ENCODE peak calls at places on chromosomes 11 and 22, in five cellular contexts. T is adrenal gland, Y is RWPE2, B is Calu3, F is endothelial cell of umbilical vein. A is an unnamed sample.

GRCh38 chr11:22787565-22788162 is 41.9 kb downstream of the SVIP start:
- DNase-seq in T (peak; percentile 34), Y (no peak), B (peak; percentile 33), F (peak; percentile 61), A (peak; percentile 66)

GRCh38 chr11:60700689-60701508 is 1.5 kb downstream of the MS4A8 start:
- DNase-seq in T (no peak), Y (no peak), B (peak; percentile 52), F (peak; percentile 24), A (peak; percentile 66)

GRCh38 chr22:17896552-17896951 is 122.3 kb upstream of the BID start:
- DNase-seq in T (peak; percentile 74), Y (no peak), B (no peak), F (no peak), A (peak; percentile 33)

GRCh38 chr11:57306156-57306876 is 18.4 kb downstream of the TNKS1BP1 start:
- DNase-seq in T (no peak), Y (no peak), B (no peak), F (peak; percentile 37), A (no peak)

GRCh38 chr11:111303476-111303875 is 5.1 kb downstream of the POU2AF3 start:
- DNase-seq in T (no peak), Y (no peak), B (peak; percentile 57), F (no peak), A (peak; percentile 31)

GRCh38 chr22:40250608-40251007 is 72.9 kb downstream of the TNRC6B start:
- DNase-seq in T (no peak), Y (no peak), B (no peak), F (no peak), A (no peak)

GRCh38 chr11:1830119-1830499 is 4.7 kb upstream of the SYT8 start:
- DNase-seq in T (peak; percentile 21), Y (peak; percentile 45), B (peak; percentile 49), F (no peak), A (no peak)

GRCh38 chr22:40709752-40710413 is 30.6 kb downstream of the MCHR1 start:
- DNase-seq in T (peak; percentile 41), Y (no peak), B (no peak), F (no peak), A (no peak)

GRCh38 chr22:37314315-37315046 is 32.2 kb downstream of the CYTH4 start:
- DNase-seq in T (no peak), Y (peak; percentile 59), B (no peak), F (peak; percentile 26), A (no peak)

GRCh38 chr22:29555065-29555644 is 1.6 kb upstream of the THOC5 start:
- DNase-seq in T (peak; percentile 40), Y (no peak), B (no peak), F (no peak), A (no peak)

GRCh38 chr11:96013459-96014213 is 89.7 kb upstream of the MTMR2 start:
- DNase-seq in T (no peak), Y (no peak), B (no peak), F (no peak), A (no peak)

GRCh38 chr11:14358729-14359439 is at the start of gene RRAS2:
- DNase-seq in T (peak; percentile 66), Y (peak; percentile 77), B (peak; percentile 81), F (peak; percentile 77), A (peak; percentile 86)

GRCh38 chr11:64341429-64341828 is 1.4 kb downstream of the CCDC88B start:
- DNase-seq in T (no peak), Y (peak; percentile 48), B (no peak), F (no peak), A (no peak)

GRCh38 chr11:87141322-87141721 is 103.6 kb downstream of the TMEM135 start:
- DNase-seq in T (no peak), Y (no peak), B (no peak), F (no peak), A (no peak)

GRCh38 chr11:86101941-86102407 is 33.1 kb upstream of the PICALM start:
- DNase-seq in T (no peak), Y (no peak), B (no peak), F (no peak), A (no peak)

GRCh38 chr11:74842967-74843366 is 94.3 kb downstream of the RNF169 start:
- DNase-seq in T (no peak), Y (no peak), B (no peak), F (no peak), A (no peak)

GRCh38 chr11:11349870-11350325 is 3.2 kb downstream of the CSNK2A3 start:
- DNase-seq in T (peak; percentile 41), Y (no peak), B (no peak), F (peak; percentile 56), A (no peak)

GRCh38 chr11:16191852-16192240 is 164.5 kb downstream of the SOX6 start:
- DNase-seq in T (no peak), Y (no peak), B (no peak), F (no peak), A (no peak)

GRCh38 chr11:93728792-93729128 is 12.5 kb downstream of the TAF1D start:
- DNase-seq in T (no peak), Y (no peak), B (no peak), F (no peak), A (no peak)

GRCh38 chr22:44128961-44129613 is 51.6 kb upstream of the PARVG start:
- DNase-seq in T (no peak), Y (no peak), B (no peak), F (no peak), A (no peak)

GRCh38 chr11:97136067-97136466 is 746.3 kb downstream of the JRKL start:
- DNase-seq in T (no peak), Y (no peak), B (no peak), F (no peak), A (no peak)

GRCh38 chr11:88680806-88681205 is 343.3 kb upstream of the CTSC start:
- DNase-seq in T (no peak), Y (no peak), B (no peak), F (no peak), A (no peak)

GRCh38 chr11:26820739-26821138 is 98.9 kb upstream of the SLC5A12 start:
- DNase-seq in T (no peak), Y (no peak), B (no peak), F (no peak), A (no peak)

GRCh38 chr11:36233226-36233625 is 56.0 kb downstream of the COMMD9 start:
- DNase-seq in T (no peak), Y (no peak), B (no peak), F (peak; percentile 88), A (no peak)

GRCh38 chr11:131893103-131893502 is 522.7 kb downstream of the NTM start:
- DNase-seq in T (no peak), Y (no peak), B (no peak), F (no peak), A (no peak)

GRCh38 chr11:110092577-110093406 is at the start of gene ZC3H12C:
- DNase-seq in T (peak; percentile 90), Y (peak; percentile 89), B (peak; percentile 88), F (peak; percentile 89), A (peak; percentile 97)

GRCh38 chr11:72925656-72926055 is 111.4 kb downstream of the ATG16L2 start:
- DNase-seq in T (no peak), Y (no peak), B (no peak), F (no peak), A (no peak)

GRCh38 chr22:41405588-41405987 is 23.8 kb downstream of the TEF start:
- DNase-seq in T (no peak), Y (no peak), B (no peak), F (no peak), A (no peak)

GRCh38 chr11:9777525-9777924 is 113.6 kb downstream of the SWAP70 start:
- DNase-seq in T (no peak), Y (no peak), B (no peak), F (no peak), A (no peak)

GRCh38 chr11:61693897-61694840 is 14.0 kb downstream of the DAGLA start:
- DNase-seq in T (peak; percentile 92), Y (no peak), B (no peak), F (no peak), A (no peak)

GRCh38 chr11:3964056-3964455 is 108.6 kb downstream of the STIM1 start:
- DNase-seq in T (no peak), Y (no peak), B (no peak), F (no peak), A (no peak)

GRCh38 chr11:113906038-113906437 is 1.4 kb downstream of the HTR3B start:
- DNase-seq in T (no peak), Y (no peak), B (no peak), F (no peak), A (peak; percentile 64)
- TF ChIP-seq CTCF in T (no peak), Y (no peak), B (no peak), F (no peak), A (peak; percentile 55)

GRCh38 chr11:19382131-19382611 is 141.4 kb upstream of the E2F8 start:
- DNase-seq in T (no peak), Y (no peak), B (no peak), F (no peak), A (no peak)

GRCh38 chr11:19377855-19378254 is 137.1 kb upstream of the E2F8 start:
- DNase-seq in T (no peak), Y (no peak), B (no peak), F (no peak), A (no peak)

GRCh38 chr11:19378814-19379213 is 138.1 kb upstream of the E2F8 start:
- DNase-seq in T (no peak), Y (no peak), B (no peak), F (no peak), A (no peak)

GRCh38 chr11:19379465-19379864 is 138.7 kb upstream of the E2F8 start:
- DNase-seq in T (no peak), Y (no peak), B (no peak), F (no peak), A (no peak)

GRCh38 chr11:19380375-19380774 is 139.6 kb upstream of the E2F8 start:
- DNase-seq in T (peak; percentile 55), Y (no peak), B (peak; percentile 21), F (peak; percentile 79), A (peak; percentile 3)
- TF ChIP-seq CTCF in T (no peak), Y (no peak), B (no peak), F (no peak), A (no peak)

GRCh38 chr22:46681010-46681409 is 57.0 kb downstream of the CERK start:
- DNase-seq in T (no peak), Y (no peak), B (no peak), F (no peak), A (no peak)
- TF ChIP-seq CTCF in T (peak; percentile 28), Y (peak; percentile 6), B (no peak), F (peak; percentile 44), A (peak; percentile 56)

GRCh38 chr11:99814021-99814420 is 793.3 kb downstream of the CNTN5 start:
- DNase-seq in T (no peak), Y (no peak), B (no peak), F (no peak), A (no peak)

GRCh38 chr11:99818991-99819390 is 798.2 kb downstream of the CNTN5 start:
- DNase-seq in T (no peak), Y (no peak), B (no peak), F (no peak), A (no peak)

GRCh38 chr11:99814738-99815137 is 794.0 kb downstream of the CNTN5 start:
- DNase-seq in T (no peak), Y (no peak), B (no peak), F (no peak), A (no peak)
- TF ChIP-seq CTCF in T (no peak), Y (no peak), B (no peak), F (no peak), A (peak; percentile 27)

DNA sequence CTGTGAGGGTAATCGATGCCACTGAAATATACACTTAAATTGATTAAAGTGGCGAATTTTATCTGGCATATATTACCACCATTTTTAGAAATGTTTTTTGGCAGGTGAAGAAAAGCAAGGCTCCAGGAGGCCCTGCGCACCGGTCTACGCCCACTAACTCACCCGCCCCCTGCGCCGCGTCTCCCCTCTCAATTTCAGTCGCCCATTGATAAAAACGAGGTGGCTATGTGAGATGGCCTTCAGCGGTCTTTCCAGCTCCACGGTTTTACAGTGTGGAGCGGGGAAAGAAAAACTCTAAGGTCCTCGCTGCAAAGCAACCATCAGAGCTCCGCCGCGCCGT is 602 bp upstream of the AQP11 start:
- DNase-seq in T (no peak), Y (no peak), B (no peak), F (no peak), A (no peak)
- TF ChIP-seq CTCF in T (no peak), Y (no peak), B (no peak), F (no peak), A (no peak)

A was measured in A673.